ENCODE peak calls at places on chromosomes 11 and 22, in eight cellular contexts. U, A, G, P, B, T, D and Q are unnamed samples.

GRCh38 chr22:40855960-40856512 is 403 bp downstream of the ST13 start:
- DNase-seq in U (no peak), A (peak), G (no peak), P (no peak), B (no peak), T (peak), D (peak), Q (peak)

GRCh38 chr11:78840623-78841022 is 266.0 kb upstream of the NARS2 start:
- DNase-seq in U (no peak), A (peak), G (no peak), P (no peak), B (no peak), T (no peak), D (peak), Q (no peak)

GRCh38 chr11:76791861-76792260 is 8.7 kb downstream of the TSKU start:
- DNase-seq in U (no peak), A (no peak), G (no peak), P (no peak), B (no peak), T (no peak), D (peak), Q (no peak)

GRCh38 chr11:62708423-62709261 is 1.2 kb downstream of the GNG3 start:
- DNase-seq in U (no peak), A (peak), G (no peak), P (no peak), B (no peak), T (no peak), D (no peak), Q (peak)

GRCh38 chr11:60863550-60864521 is 3.5 kb upstream of the ZP1 start:
- DNase-seq in U (no peak), A (no peak), G (no peak), P (no peak), B (no peak), T (no peak), D (no peak), Q (no peak)

GRCh38 chr22:41757507-41757906 is 43.0 kb upstream of the CCDC134 start:
- DNase-seq in U (no peak), A (no peak), G (no peak), P (no peak), B (no peak), T (no peak), D (no peak), Q (no peak)

GRCh38 chr11:134678152-134678551 is 266.1 kb upstream of the B3GAT1 start:
- DNase-seq in U (no peak), A (no peak), G (no peak), P (no peak), B (no peak), T (no peak), D (no peak), Q (no peak)

GRCh38 chr11:57248780-57249383 is 11.8 kb upstream of the APLNR start:
- DNase-seq in U (peak), A (peak), G (peak), P (peak), B (peak), T (peak), D (peak), Q (peak)

GRCh38 chr11:66693356-66694055 is 15.8 kb upstream of the RBM4B start:
- DNase-seq in U (no peak), A (no peak), G (no peak), P (no peak), B (no peak), T (no peak), D (no peak), Q (no peak)

GRCh38 chr22:23722724-23723123 is 28.2 kb downstream of the ZNF70 start:
- DNase-seq in U (no peak), A (no peak), G (no peak), P (no peak), B (no peak), T (no peak), D (no peak), Q (no peak)

GRCh38 chr22:28903080-28903479 is 19.7 kb downstream of the ZNRF3 start:
- DNase-seq in U (no peak), A (no peak), G (peak), P (no peak), B (no peak), T (no peak), D (no peak), Q (no peak)

GRCh38 chr11:11510939-11511338 is 110.9 kb downstream of the GALNT18 start:
- DNase-seq in U (no peak), A (no peak), G (no peak), P (no peak), B (no peak), T (no peak), D (no peak), Q (no peak)

GRCh38 chr11:124674168-124674517 is 439 bp downstream of the SPA17 start:
- DNase-seq in U (no peak), A (peak), G (no peak), P (peak), B (no peak), T (no peak), D (no peak), Q (peak)

GRCh38 chr11:112780351-112781043 is 180.7 kb upstream of the NCAM1 start:
- DNase-seq in U (no peak), A (peak), G (peak), P (no peak), B (no peak), T (no peak), D (peak), Q (no peak)

GRCh38 chr11:40537734-40538133 is 921.7 kb downstream of the LRRC4C start:
- DNase-seq in U (no peak), A (no peak), G (no peak), P (no peak), B (no peak), T (no peak), D (no peak), Q (no peak)

GRCh38 chr22:30459206-30460052 is 12.4 kb downstream of the SEC14L3 start:
- DNase-seq in U (no peak), A (peak), G (no peak), P (no peak), B (no peak), T (peak), D (peak), Q (peak)

GRCh38 chr22:38870791-38871359 is 1.1 kb downstream of the CBX6 start:
- DNase-seq in U (no peak), A (no peak), G (peak), P (no peak), B (no peak), T (no peak), D (no peak), Q (no peak)

GRCh38 chr11:126411971-126412381 is 56.5 kb downstream of the ST3GAL4 start:
- DNase-seq in U (no peak), A (no peak), G (peak), P (no peak), B (no peak), T (no peak), D (peak), Q (no peak)

GRCh38 chr11:93498099-93499040 is 44.8 kb downstream of the SMCO4 start:
- DNase-seq in U (no peak), A (no peak), G (no peak), P (peak), B (no peak), T (no peak), D (peak), Q (no peak)

GRCh38 chr22:29798318-29798717 is 31.1 kb downstream of the UQCR10 start:
- DNase-seq in U (no peak), A (no peak), G (no peak), P (no peak), B (no peak), T (peak), D (no peak), Q (no peak)

GRCh38 chr11:119774180-119774763 is 45.3 kb upstream of the NECTIN1 start:
- DNase-seq in U (no peak), A (peak), G (no peak), P (no peak), B (peak), T (peak), D (peak), Q (peak)

GRCh38 chr11:128501576-128502549 is 85.5 kb downstream of the ETS1 start:
- DNase-seq in U (no peak), A (no peak), G (no peak), P (no peak), B (no peak), T (no peak), D (peak), Q (peak)

GRCh38 chr11:19853016-19853415 is 140.4 kb downstream of the NAV2 start:
- DNase-seq in U (no peak), A (no peak), G (no peak), P (no peak), B (no peak), T (no peak), D (no peak), Q (no peak)

GRCh38 chr11:83115992-83116641 is 40.8 kb upstream of the PCF11 start:
- DNase-seq in U (no peak), A (no peak), G (no peak), P (no peak), B (no peak), T (no peak), D (no peak), Q (no peak)

GRCh38 chr11:132125855-132126841 is 755.7 kb downstream of the NTM start:
- DNase-seq in U (no peak), A (no peak), G (no peak), P (no peak), B (peak), T (peak), D (peak), Q (peak)

GRCh38 chr11:65793144-65793581 is 6.3 kb downstream of the OVOL1 start:
- DNase-seq in U (no peak), A (peak), G (no peak), P (no peak), B (no peak), T (no peak), D (no peak), Q (no peak)

GRCh38 chr11:89249196-89249595 is 71.5 kb downstream of the TYR start:
- DNase-seq in U (no peak), A (no peak), G (no peak), P (no peak), B (no peak), T (no peak), D (no peak), Q (no peak)

GRCh38 chr22:35621446-35621845 is 4.3 kb upstream of the MB start:
- DNase-seq in U (no peak), A (no peak), G (no peak), P (no peak), B (no peak), T (no peak), D (no peak), Q (no peak)

GRCh38 chr11:64251986-64252837 is 882 bp downstream of the PLCB3 start:
- DNase-seq in U (no peak), A (peak), G (no peak), P (peak), B (no peak), T (no peak), D (peak), Q (peak)

GRCh38 chr11:16843307-16843706 is 104.9 kb downstream of the C11orf58 start:
- DNase-seq in U (no peak), A (peak), G (no peak), P (no peak), B (no peak), T (no peak), D (no peak), Q (no peak)

GRCh38 chr11:83004855-83005556 is 66.7 kb downstream of the RAB30 start:
- DNase-seq in U (no peak), A (no peak), G (no peak), P (no peak), B (no peak), T (no peak), D (no peak), Q (no peak)

GRCh38 chr11:121291896-121292502 is 572 bp upstream of the SC5D start:
- DNase-seq in U (no peak), A (peak), G (peak), P (no peak), B (no peak), T (peak), D (peak), Q (peak)

GRCh38 chr11:71477637-71478011 is 24.6 kb downstream of the NADSYN1 start:
- DNase-seq in U (no peak), A (no peak), G (no peak), P (no peak), B (no peak), T (no peak), D (no peak), Q (no peak)

GRCh38 chr22:24894220-24894975 is 52.1 kb downstream of the LHFPL7 start:
- DNase-seq in U (peak), A (peak), G (peak), P (peak), B (no peak), T (peak), D (peak), Q (no peak)

GRCh38 chr11:96014234-96014633 is 90.3 kb upstream of the MTMR2 start:
- DNase-seq in U (no peak), A (no peak), G (no peak), P (peak), B (no peak), T (peak), D (peak), Q (no peak)

GRCh38 chr11:45412033-45412432 is 125.9 kb upstream of the SYT13 start:
- DNase-seq in U (no peak), A (no peak), G (no peak), P (no peak), B (no peak), T (no peak), D (peak), Q (no peak)

GRCh38 chr11:35717043-35717442 is 54.5 kb downstream of the TRIM44 start:
- DNase-seq in U (no peak), A (no peak), G (no peak), P (no peak), B (no peak), T (peak), D (no peak), Q (no peak)

GRCh38 chr11:78683774-78684173 is 109.1 kb upstream of the NARS2 start:
- DNase-seq in U (no peak), A (no peak), G (no peak), P (no peak), B (no peak), T (no peak), D (no peak), Q (no peak)

GRCh38 chr22:27561301-27561820 is 240.2 kb downstream of the MN1 start:
- DNase-seq in U (no peak), A (no peak), G (no peak), P (no peak), B (no peak), T (no peak), D (peak), Q (no peak)

GRCh38 chr11:34653851-34654490 is 33.1 kb downstream of the EHF start:
- DNase-seq in U (peak), A (peak), G (no peak), P (peak), B (no peak), T (no peak), D (peak), Q (no peak)
- TF ChIP-seq CTCF in U (peak), A (peak), G (no peak), P (peak), B (no peak), T (no peak), D (no peak), Q (no peak)

GRCh38 chr11:33344611-33345010 is 87.4 kb downstream of the HIPK3 start:
- DNase-seq in U (no peak), A (peak), G (no peak), P (no peak), B (no peak), T (peak), D (peak), Q (no peak)
- TF ChIP-seq CTCF in U (no peak), A (peak), G (no peak), P (no peak), B (no peak), T (no peak), D (no peak), Q (no peak)

DNA sequence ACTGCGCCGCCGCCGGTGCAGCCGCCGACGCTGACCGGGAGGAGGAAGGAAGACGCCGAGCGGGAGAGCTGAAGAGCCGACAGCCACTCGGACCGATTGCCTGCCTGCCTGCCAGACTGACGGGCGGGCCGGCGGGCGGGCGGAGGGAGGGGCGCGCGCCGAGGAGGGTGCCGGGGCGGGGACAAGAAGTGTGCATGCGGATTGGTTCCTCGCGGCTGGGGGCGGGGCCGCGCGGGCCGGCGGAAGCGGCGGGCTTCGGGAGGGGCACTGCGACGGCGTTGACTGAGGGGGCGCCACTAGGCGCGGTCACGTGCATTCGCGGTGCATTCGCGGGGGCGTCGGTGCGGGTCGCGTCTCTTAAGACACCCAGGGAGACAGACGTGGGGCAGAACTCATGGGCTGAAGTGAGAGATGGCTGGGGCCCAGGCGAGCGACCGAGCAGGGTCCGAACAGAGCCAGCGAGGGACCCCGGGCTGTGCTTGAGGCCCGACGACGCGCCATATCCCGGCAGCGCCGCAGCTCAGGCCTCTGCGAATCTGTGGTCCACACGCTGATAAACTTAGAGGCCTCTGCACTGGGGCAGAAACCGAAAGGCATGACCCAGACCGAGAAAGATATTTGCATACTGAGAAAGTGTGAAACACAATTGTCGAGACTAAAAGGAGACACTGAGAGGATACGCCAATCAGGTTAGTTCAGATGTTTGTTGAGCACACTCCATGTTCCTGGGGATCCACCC is at the start of gene MAPK1:
- DNase-seq in U (peak), A (peak), G (peak), P (peak), B (peak), T (peak), D (peak), Q (peak)
- TF ChIP-seq CTCF in U (no peak), A (peak), G (no peak), P (no peak), B (peak), T (peak), D (no peak), Q (peak)

GRCh38 chr11:32447252-32447651 is 11.9 kb upstream of the WT1 start:
- DNase-seq in U (no peak), A (no peak), G (no peak), P (no peak), B (no peak), T (no peak), D (no peak), Q (no peak)

GRCh38 chr11:32446227-32446626 is 10.9 kb upstream of the WT1 start:
- DNase-seq in U (no peak), A (no peak), G (no peak), P (no peak), B (no peak), T (no peak), D (no peak), Q (no peak)

GRCh38 chr11:32450372-32450771 is 15.0 kb upstream of the WT1 start:
- DNase-seq in U (no peak), A (no peak), G (no peak), P (no peak), B (no peak), T (no peak), D (no peak), Q (no peak)

GRCh38 chr11:32451808-32452207 is 16.5 kb upstream of the WT1 start:
- DNase-seq in U (no peak), A (no peak), G (no peak), P (no peak), B (no peak), T (no peak), D (peak), Q (no peak)

DNA sequence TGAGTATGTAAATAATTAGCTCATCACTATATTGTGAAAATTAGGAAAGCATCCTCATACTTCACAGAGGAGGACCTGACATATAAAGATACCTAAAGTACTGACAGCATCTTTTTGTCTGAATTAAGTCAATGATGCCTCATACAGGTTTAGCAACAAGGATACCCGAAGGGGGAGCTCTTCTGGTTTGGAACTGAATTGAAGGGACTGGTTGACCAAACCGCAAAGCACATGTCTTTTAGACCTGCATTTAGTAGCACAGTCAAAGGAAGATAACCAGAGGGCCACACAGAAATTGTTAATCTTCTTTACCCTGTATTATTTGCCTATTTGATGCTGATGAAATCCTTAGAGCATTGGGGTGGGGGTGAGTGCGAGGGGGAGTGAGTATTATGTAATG is 12.9 kb upstream of the WT1 start:
- DNase-seq in U (no peak), A (no peak), G (no peak), P (peak), B (peak), T (peak), D (peak), Q (peak)
- TF ChIP-seq CTCF in U (peak), A (peak), G (no peak), P (peak), B (peak), T (peak), D (peak), Q (no peak)

GRCh38 chr22:20238567-20239062 is 29.5 kb downstream of the RTN4R start:
- DNase-seq in U (no peak), A (peak), G (no peak), P (peak), B (peak), T (peak), D (no peak), Q (peak)
- TF ChIP-seq CTCF in U (peak), A (peak), G (peak), P (peak), B (peak), T (peak), D (peak), Q (peak)

GRCh38 chr11:100759106-100759505 is 72.0 kb downstream of the ARHGAP42 start:
- DNase-seq in U (no peak), A (peak), G (no peak), P (no peak), B (no peak), T (no peak), D (no peak), Q (no peak)
- TF ChIP-seq CTCF in U (no peak), A (no peak), G (no peak), P (no peak), B (no peak), T (no peak), D (no peak), Q (no peak)